ENCODE peak calls at places on chromosomes 2 and 18, in four cellular contexts. One of them, this sample, is unnamed.

GRCh38 chr2:36478332-36478738 is 119.6 kb downstream of the FEZ2 start:
- DNase-seq in heart left ventricle: peak
- DNase-seq in prostate gland: no peak
- DNase-seq in NB4: peak
- DNase-seq in this sample: no peak

GRCh38 chr2:88671786-88672427 is 19.6 kb upstream of the RPIA start:
- DNase-seq in heart left ventricle: no peak
- DNase-seq in prostate gland: peak
- DNase-seq in NB4: peak
- DNase-seq in this sample: no peak

GRCh38 chr2:120503793-120504571 is 158.0 kb downstream of the INHBB start:
- DNase-seq in heart left ventricle: peak
- DNase-seq in prostate gland: no peak
- DNase-seq in NB4: no peak
- DNase-seq in this sample: no peak

GRCh38 chr2:116585654-116586053 is 1228.8 kb upstream of the DDX18 start:
- DNase-seq in heart left ventricle: no peak
- DNase-seq in prostate gland: no peak
- DNase-seq in NB4: no peak
- DNase-seq in this sample: no peak

GRCh38 chr2:69993048-69993565 is 31.7 kb upstream of the ASPRV1 start:
- DNase-seq in heart left ventricle: no peak
- DNase-seq in prostate gland: no peak
- DNase-seq in NB4: no peak
- DNase-seq in this sample: no peak

GRCh38 chr2:64751286-64752260 is 97.9 kb upstream of the SERTAD2 start:
- DNase-seq in heart left ventricle: no peak
- DNase-seq in prostate gland: peak
- DNase-seq in NB4: peak
- DNase-seq in this sample: peak

GRCh38 chr2:1818811-1819210 is 74.5 kb upstream of the PXDN start:
- DNase-seq in heart left ventricle: no peak
- DNase-seq in prostate gland: no peak
- DNase-seq in NB4: no peak
- DNase-seq in this sample: no peak

GRCh38 chr18:2513616-2514015 is 57.7 kb downstream of the METTL4 start:
- DNase-seq in heart left ventricle: no peak
- DNase-seq in prostate gland: no peak
- DNase-seq in NB4: no peak
- DNase-seq in this sample: no peak

GRCh38 chr18:72235422-72235821 is 308.7 kb downstream of the CBLN2 start:
- DNase-seq in heart left ventricle: no peak
- DNase-seq in prostate gland: no peak
- DNase-seq in NB4: no peak
- DNase-seq in this sample: no peak

DNA sequence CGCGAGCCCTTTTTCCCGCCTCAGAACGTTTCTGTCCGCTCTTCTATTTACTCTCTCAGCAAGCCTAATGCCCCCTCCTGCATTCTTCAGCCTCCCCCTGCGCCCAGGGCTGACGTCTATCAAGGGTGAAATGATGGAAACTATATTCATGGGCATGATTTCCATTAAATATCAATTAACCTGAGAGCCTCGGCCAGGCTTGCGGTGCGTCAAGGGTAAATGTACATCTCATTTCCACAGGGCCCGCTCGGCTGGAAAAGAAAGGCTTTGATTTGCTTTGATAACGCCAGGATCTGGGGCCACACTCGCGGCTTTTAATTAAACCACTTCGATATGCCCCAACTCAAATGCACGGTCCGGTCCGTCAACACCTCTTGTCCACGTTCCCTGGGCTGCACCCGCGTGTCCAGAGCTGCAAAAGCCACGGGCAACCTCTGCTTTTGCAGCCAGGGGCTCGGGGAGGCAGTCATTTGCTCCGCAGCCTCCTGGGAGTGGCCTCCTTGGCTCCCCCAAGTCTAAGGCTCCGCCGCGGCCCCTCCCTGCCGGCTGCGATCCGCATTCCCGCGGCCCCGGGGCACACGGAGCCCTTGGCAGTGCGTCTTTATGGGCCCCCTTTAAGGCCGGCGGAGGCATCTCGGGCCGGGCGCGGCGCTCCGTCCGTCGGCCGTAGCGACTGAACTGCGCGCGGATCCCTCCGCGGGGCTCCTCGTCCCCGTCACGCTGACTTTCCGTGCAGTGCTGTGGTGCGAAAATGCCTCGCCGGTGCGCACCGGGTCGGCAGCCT is at the start of gene HOXD8:
- DNase-seq in heart left ventricle: no peak
- DNase-seq in prostate gland: no peak
- DNase-seq in NB4: no peak
- DNase-seq in this sample: peak
- TF ChIP-seq POLR2A in heart left ventricle: no peak
- TF ChIP-seq POLR2A in prostate gland: no peak
- TF ChIP-seq POLR2A in NB4: no peak
- TF ChIP-seq POLR2A in this sample: no peak

GRCh38 chr2:216504376-216504762 is 5.7 kb downstream of the RPL37A start:
- DNase-seq in heart left ventricle: no peak
- DNase-seq in prostate gland: no peak
- DNase-seq in NB4: peak
- DNase-seq in this sample: no peak

GRCh38 chr2:216505133-216506106 is 6.8 kb downstream of the RPL37A start:
- DNase-seq in heart left ventricle: no peak
- DNase-seq in prostate gland: no peak
- DNase-seq in NB4: peak
- DNase-seq in this sample: no peak

GRCh38 chr2:216507220-216508143 is 8.8 kb downstream of the RPL37A start:
- DNase-seq in heart left ventricle: no peak
- DNase-seq in prostate gland: no peak
- DNase-seq in NB4: peak
- DNase-seq in this sample: no peak

GRCh38 chr2:216503697-216504375 is 5.2 kb downstream of the RPL37A start:
- DNase-seq in heart left ventricle: no peak
- DNase-seq in prostate gland: no peak
- DNase-seq in NB4: peak
- DNase-seq in this sample: no peak

GRCh38 chr2:216508229-216508628 is 9.6 kb downstream of the RPL37A start:
- DNase-seq in heart left ventricle: no peak
- DNase-seq in prostate gland: no peak
- DNase-seq in NB4: peak
- DNase-seq in this sample: no peak
- TF ChIP-seq POLR2A in heart left ventricle: no peak
- TF ChIP-seq POLR2A in prostate gland: no peak
- TF ChIP-seq POLR2A in NB4: no peak
- TF ChIP-seq POLR2A in this sample: no peak

GRCh38 chr2:85774126-85774978 is 20.6 kb downstream of the ATOH8 start:
- DNase-seq in heart left ventricle: peak
- DNase-seq in prostate gland: no peak
- DNase-seq in NB4: no peak
- DNase-seq in this sample: no peak
- TF ChIP-seq POLR2A in heart left ventricle: no peak
- TF ChIP-seq POLR2A in prostate gland: no peak
- TF ChIP-seq POLR2A in NB4: no peak
- TF ChIP-seq POLR2A in this sample: no peak

GRCh38 chr2:112077814-112078213 is 22.7 kb downstream of the TMEM87B start:
- DNase-seq in heart left ventricle: no peak
- DNase-seq in prostate gland: no peak
- DNase-seq in NB4: peak
- DNase-seq in this sample: no peak

GRCh38 chr2:112073875-112074274 is 18.8 kb downstream of the TMEM87B start:
- DNase-seq in heart left ventricle: no peak
- DNase-seq in prostate gland: no peak
- DNase-seq in NB4: no peak
- DNase-seq in this sample: no peak

GRCh38 chr2:112074506-112074905 is 19.4 kb downstream of the TMEM87B start:
- DNase-seq in heart left ventricle: no peak
- DNase-seq in prostate gland: no peak
- DNase-seq in NB4: no peak
- DNase-seq in this sample: no peak

GRCh38 chr2:112081262-112081661 is 26.2 kb downstream of the TMEM87B start:
- DNase-seq in heart left ventricle: no peak
- DNase-seq in prostate gland: no peak
- DNase-seq in NB4: no peak
- DNase-seq in this sample: no peak

DNA sequence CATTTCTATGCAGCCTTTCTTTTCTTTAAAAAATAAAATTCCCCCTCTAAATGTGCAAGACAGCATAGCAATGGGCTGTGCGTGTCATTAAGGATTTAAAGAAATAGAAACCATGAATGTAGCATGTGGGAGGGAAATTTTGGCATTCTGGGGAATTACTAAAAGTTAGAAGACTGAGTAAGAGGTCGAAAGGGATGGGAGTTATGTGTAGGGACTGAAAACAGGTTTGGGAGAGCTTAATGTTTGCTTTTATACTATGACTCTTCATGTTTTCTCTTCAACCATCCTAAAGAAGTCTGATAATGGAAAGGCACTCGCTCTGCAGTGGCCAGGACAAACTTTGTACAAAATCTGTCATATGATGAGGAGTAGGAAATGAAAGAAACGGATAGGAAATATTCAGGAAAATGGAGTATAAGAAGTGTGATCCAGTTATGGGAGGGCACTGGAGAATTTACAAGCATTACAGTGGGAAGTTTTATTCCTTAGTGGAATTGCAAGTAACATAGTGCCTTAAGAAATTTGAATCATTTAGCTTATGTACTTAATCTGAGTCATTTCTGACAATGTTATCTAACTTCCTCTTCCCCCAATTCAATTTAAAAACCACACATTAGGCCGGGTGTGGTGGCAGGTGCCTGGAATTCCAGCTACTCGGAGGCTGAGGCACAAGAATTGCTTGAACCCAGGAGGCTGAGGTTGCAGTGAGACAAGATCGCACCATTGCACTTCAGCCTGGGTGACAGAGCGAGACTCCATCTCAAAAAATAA is 20.6 kb downstream of the TMEM87B start:
- DNase-seq in heart left ventricle: no peak
- DNase-seq in prostate gland: no peak
- DNase-seq in NB4: peak
- DNase-seq in this sample: no peak
- TF ChIP-seq POLR2A in heart left ventricle: no peak
- TF ChIP-seq POLR2A in prostate gland: no peak
- TF ChIP-seq POLR2A in NB4: no peak
- TF ChIP-seq POLR2A in this sample: no peak

GRCh38 chr2:121649402-121649651 is at the start of gene CLASP1:
- DNase-seq in heart left ventricle: peak
- DNase-seq in prostate gland: peak
- DNase-seq in NB4: peak
- DNase-seq in this sample: peak

GRCh38 chr2:121648206-121648605 is 1.1 kb downstream of the CLASP1 start:
- DNase-seq in heart left ventricle: no peak
- DNase-seq in prostate gland: no peak
- DNase-seq in NB4: peak
- DNase-seq in this sample: no peak

GRCh38 chr2:121647396-121647795 is 1.9 kb downstream of the CLASP1 start:
- DNase-seq in heart left ventricle: no peak
- DNase-seq in prostate gland: no peak
- DNase-seq in NB4: no peak
- DNase-seq in this sample: no peak

GRCh38 chr2:121649652-121650553 is 641 bp upstream of the CLASP1 start:
- DNase-seq in heart left ventricle: peak
- DNase-seq in prostate gland: peak
- DNase-seq in NB4: peak
- DNase-seq in this sample: peak

DNA sequence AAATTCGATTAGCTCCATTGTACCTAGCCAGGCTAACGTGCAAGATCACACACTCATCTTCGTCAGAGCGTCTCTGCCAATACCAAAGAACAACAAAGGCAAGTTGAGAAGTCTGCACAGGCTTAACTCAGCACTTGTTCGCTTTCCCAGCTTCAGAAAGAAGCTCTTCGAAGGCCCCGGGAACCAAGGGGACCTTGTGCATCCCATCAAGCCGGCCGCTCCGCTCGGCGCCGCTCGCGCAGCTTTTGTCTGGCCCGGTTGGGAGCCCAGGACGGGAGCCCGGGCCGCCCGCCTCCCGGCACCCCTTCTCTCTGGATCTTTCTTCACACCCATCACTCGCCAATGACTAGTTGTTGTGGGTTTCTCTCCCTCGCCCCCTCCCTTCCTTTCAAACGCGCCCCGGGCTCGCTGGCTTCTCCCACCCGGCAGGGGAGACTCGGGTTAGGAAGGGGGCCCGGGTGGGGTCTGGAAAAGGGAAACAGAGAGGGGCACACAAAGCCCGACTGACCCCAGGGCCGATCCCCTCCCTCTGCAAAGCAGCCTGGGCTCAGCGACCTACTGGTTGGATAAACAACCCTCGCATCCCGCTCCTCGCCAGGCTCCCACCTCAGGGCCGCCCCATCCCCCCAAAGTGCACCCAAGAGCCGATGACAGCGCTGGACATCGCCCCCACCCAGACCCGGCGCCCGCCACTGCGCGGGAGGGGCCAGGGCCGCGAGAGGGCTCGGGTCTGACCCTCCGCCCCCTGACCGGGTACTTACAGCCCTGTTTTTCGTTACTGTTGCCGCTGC is 456 bp downstream of the CLASP1 start:
- DNase-seq in heart left ventricle: peak
- DNase-seq in prostate gland: peak
- DNase-seq in NB4: peak
- DNase-seq in this sample: peak
- TF ChIP-seq POLR2A in heart left ventricle: no peak
- TF ChIP-seq POLR2A in prostate gland: no peak
- TF ChIP-seq POLR2A in NB4: no peak
- TF ChIP-seq POLR2A in this sample: no peak

DNA sequence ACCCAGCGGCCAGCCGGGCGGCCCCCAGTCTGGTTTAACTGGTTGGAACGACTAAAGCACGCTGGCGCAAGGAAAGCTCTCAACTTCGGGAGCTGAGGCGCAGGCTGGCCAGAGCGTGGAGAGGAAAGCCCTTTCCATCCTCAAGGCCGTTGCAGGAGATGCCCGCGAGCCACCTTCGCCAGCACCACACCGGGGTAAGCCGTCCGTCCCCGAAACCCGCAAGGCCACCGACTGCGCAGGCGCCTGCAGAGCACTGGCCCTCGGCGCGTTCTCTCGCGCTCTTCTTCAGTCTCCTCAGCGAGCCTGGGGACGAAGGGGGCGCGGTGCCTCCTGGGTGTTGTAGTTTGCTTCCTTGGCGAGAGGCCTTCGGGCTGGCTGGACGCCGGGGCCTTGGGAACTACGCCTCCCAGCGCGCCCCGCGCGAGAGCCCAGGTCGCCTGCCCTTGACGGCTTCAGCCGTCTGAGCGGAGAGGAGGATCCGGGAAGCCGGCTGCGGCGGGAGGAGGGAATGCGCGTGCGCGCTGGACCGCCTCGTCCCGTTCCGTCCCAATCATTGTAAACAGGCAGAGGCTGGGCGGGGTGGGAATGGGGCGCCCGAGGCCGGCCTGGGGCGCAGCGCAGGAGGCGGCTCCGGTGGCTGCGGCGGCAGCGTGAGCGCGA is at the start of gene RALBP1:
- DNase-seq in heart left ventricle: peak
- DNase-seq in prostate gland: peak
- DNase-seq in NB4: peak
- DNase-seq in this sample: peak
- TF ChIP-seq POLR2A in heart left ventricle: peak
- TF ChIP-seq POLR2A in prostate gland: peak
- TF ChIP-seq POLR2A in NB4: peak
- TF ChIP-seq POLR2A in this sample: no peak